ENCODE peak calls at places on chromosomes 16 and 17, in six cellular contexts. One of them, this sample, is unnamed.

GRCh38 chr17:58308985-58309917 is 19.3 kb downstream of the TSPOAP1 start:
- DNase-seq in mesothelial cell of epicardium: peak
- DNase-seq in tibial artery: peak
- DNase-seq in GM13977: no peak
- DNase-seq in MCF 10A: no peak
- DNase-seq in nephron progenitor cell: no peak
- DNase-seq in this sample: peak

GRCh38 chr17:60664022-60664421 is 13.6 kb upstream of the BCAS3 start:
- DNase-seq in GM13977: no peak
- DNase-seq in nephron progenitor cell: no peak
- DNase-seq in mesothelial cell of epicardium: no peak
- DNase-seq in tibial artery: no peak
- DNase-seq in MCF 10A: no peak
- DNase-seq in this sample: no peak

GRCh38 chr16:87635541-87636049 is 33.3 kb downstream of the JPH3 start:
- DNase-seq in nephron progenitor cell: peak
- DNase-seq in mesothelial cell of epicardium: peak
- DNase-seq in GM13977: peak
- DNase-seq in MCF 10A: peak
- DNase-seq in tibial artery: no peak
- DNase-seq in this sample: peak

GRCh38 chr17:28711723-28712036 is at the start of gene PROCA1:
- DNase-seq in MCF 10A: no peak
- DNase-seq in GM13977: peak
- DNase-seq in nephron progenitor cell: no peak
- DNase-seq in tibial artery: no peak
- DNase-seq in mesothelial cell of epicardium: no peak
- DNase-seq in this sample: peak

GRCh38 chr16:6643083-6643686 is 689.5 kb upstream of the RBFOX1 start:
- DNase-seq in nephron progenitor cell: peak
- DNase-seq in mesothelial cell of epicardium: peak
- DNase-seq in MCF 10A: peak
- DNase-seq in tibial artery: peak
- DNase-seq in GM13977: peak
- DNase-seq in this sample: peak

GRCh38 chr17:61556224-61557188 is 34.5 kb downstream of the NACA2 start:
- DNase-seq in nephron progenitor cell: no peak
- DNase-seq in MCF 10A: no peak
- DNase-seq in tibial artery: no peak
- DNase-seq in mesothelial cell of epicardium: no peak
- DNase-seq in GM13977: no peak
- DNase-seq in this sample: no peak

GRCh38 chr17:58281511-58282011 is 826 bp upstream of the MPO start:
- DNase-seq in GM13977: peak
- DNase-seq in tibial artery: peak
- DNase-seq in nephron progenitor cell: no peak
- DNase-seq in MCF 10A: no peak
- DNase-seq in mesothelial cell of epicardium: no peak
- DNase-seq in this sample: no peak

GRCh38 chr16:67179421-67180080 is 4.2 kb downstream of the MATCAP1 start:
- DNase-seq in GM13977: no peak
- DNase-seq in nephron progenitor cell: no peak
- DNase-seq in MCF 10A: no peak
- DNase-seq in tibial artery: no peak
- DNase-seq in mesothelial cell of epicardium: no peak
- DNase-seq in this sample: no peak

GRCh38 chr17:27797390-27798091 is 2.8 kb downstream of the NOS2 start:
- DNase-seq in nephron progenitor cell: no peak
- DNase-seq in mesothelial cell of epicardium: no peak
- DNase-seq in tibial artery: no peak
- DNase-seq in GM13977: no peak
- DNase-seq in MCF 10A: no peak
- DNase-seq in this sample: no peak

GRCh38 chr16:49581630-49582298 is 208.2 kb downstream of the C16orf78 start:
- DNase-seq in nephron progenitor cell: no peak
- DNase-seq in tibial artery: no peak
- DNase-seq in MCF 10A: no peak
- DNase-seq in mesothelial cell of epicardium: no peak
- DNase-seq in GM13977: no peak
- DNase-seq in this sample: no peak

GRCh38 chr17:47257651-47258339 is 4.2 kb downstream of the ITGB3 start:
- DNase-seq in MCF 10A: peak
- DNase-seq in tibial artery: no peak
- DNase-seq in GM13977: no peak
- DNase-seq in mesothelial cell of epicardium: no peak
- DNase-seq in nephron progenitor cell: no peak
- DNase-seq in this sample: no peak

GRCh38 chr17:48202945-48203344 is 95.4 kb downstream of the SNX11 start:
- DNase-seq in tibial artery: no peak
- DNase-seq in GM13977: no peak
- DNase-seq in MCF 10A: no peak
- DNase-seq in nephron progenitor cell: no peak
- DNase-seq in mesothelial cell of epicardium: no peak
- DNase-seq in this sample: no peak

GRCh38 chr17:62109378-62109902 is 44.4 kb upstream of the MED13 start:
- DNase-seq in GM13977: peak
- DNase-seq in tibial artery: no peak
- DNase-seq in mesothelial cell of epicardium: no peak
- DNase-seq in nephron progenitor cell: peak
- DNase-seq in MCF 10A: peak
- DNase-seq in this sample: peak

GRCh38 chr16:51062039-51062438 is 89.0 kb downstream of the SALL1 start:
- DNase-seq in GM13977: no peak
- DNase-seq in tibial artery: no peak
- DNase-seq in nephron progenitor cell: no peak
- DNase-seq in mesothelial cell of epicardium: no peak
- DNase-seq in MCF 10A: peak
- DNase-seq in this sample: no peak

GRCh38 chr16:3637371-3637923 is 17.0 kb upstream of the DNASE1 start:
- DNase-seq in nephron progenitor cell: no peak
- DNase-seq in tibial artery: no peak
- DNase-seq in MCF 10A: no peak
- DNase-seq in GM13977: no peak
- DNase-seq in mesothelial cell of epicardium: peak
- DNase-seq in this sample: no peak

GRCh38 chr16:27355610-27356009 is 41.8 kb downstream of the IL4R start:
- DNase-seq in mesothelial cell of epicardium: no peak
- DNase-seq in nephron progenitor cell: peak
- DNase-seq in MCF 10A: peak
- DNase-seq in GM13977: no peak
- DNase-seq in tibial artery: no peak
- DNase-seq in this sample: no peak

GRCh38 chr16:78198299-78198698 is 98.8 kb downstream of the WWOX start:
- DNase-seq in GM13977: no peak
- DNase-seq in mesothelial cell of epicardium: no peak
- DNase-seq in MCF 10A: no peak
- DNase-seq in nephron progenitor cell: no peak
- DNase-seq in tibial artery: no peak
- DNase-seq in this sample: no peak

GRCh38 chr16:61936522-61936921 is 99.7 kb downstream of the CDH8 start:
- DNase-seq in nephron progenitor cell: peak
- DNase-seq in MCF 10A: peak
- DNase-seq in tibial artery: no peak
- DNase-seq in GM13977: no peak
- DNase-seq in mesothelial cell of epicardium: no peak
- DNase-seq in this sample: no peak

GRCh38 chr17:59427425-59427921 is 96.0 kb downstream of the YPEL2 start:
- DNase-seq in nephron progenitor cell: no peak
- DNase-seq in GM13977: no peak
- DNase-seq in MCF 10A: peak
- DNase-seq in mesothelial cell of epicardium: no peak
- DNase-seq in tibial artery: no peak
- DNase-seq in this sample: peak

GRCh38 chr16:71626018-71626857 is at the start of gene MARVELD3:
- DNase-seq in GM13977: peak
- DNase-seq in nephron progenitor cell: peak
- DNase-seq in MCF 10A: peak
- DNase-seq in tibial artery: no peak
- DNase-seq in mesothelial cell of epicardium: peak
- DNase-seq in this sample: peak

GRCh38 chr16:85465328-85466307 is 147.5 kb upstream of the GSE1 start:
- DNase-seq in GM13977: no peak
- DNase-seq in tibial artery: no peak
- DNase-seq in MCF 10A: peak
- DNase-seq in nephron progenitor cell: no peak
- DNase-seq in mesothelial cell of epicardium: no peak
- DNase-seq in this sample: no peak

DNA sequence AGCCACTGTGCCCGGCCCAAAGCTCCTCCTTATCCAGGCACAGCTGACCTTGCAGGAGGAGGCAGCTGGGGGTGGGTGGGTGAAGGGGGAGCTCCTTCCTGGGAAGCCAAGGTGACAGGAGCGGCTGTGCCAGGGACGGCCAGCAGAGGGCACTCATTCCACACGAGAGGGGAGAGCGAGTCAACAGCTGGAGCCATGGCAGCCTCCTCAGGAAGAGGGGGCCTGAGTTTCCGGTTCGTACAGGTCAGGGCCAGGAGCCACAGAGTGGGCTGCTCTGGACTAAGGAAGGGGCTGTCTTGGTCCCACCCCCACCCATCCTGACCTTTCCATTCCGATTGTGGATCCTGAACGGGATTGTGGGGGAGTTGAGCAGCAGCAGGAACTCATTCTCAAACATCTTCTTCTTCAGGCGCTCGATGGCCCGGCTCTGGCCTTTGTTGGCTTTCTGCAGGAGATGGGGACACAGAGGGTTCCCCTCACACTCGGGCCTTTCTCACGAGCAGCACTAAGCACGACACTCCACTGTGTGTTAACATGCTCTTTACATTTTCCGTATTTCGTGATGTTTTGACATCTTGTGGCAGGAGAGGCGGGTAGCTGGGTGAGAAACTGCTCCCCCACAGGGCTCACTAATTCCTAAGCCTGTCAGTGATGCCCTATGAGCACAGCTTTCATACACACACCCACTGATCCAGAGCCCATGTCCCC is 61.6 kb downstream of the TIMM22 start:
- DNase-seq in mesothelial cell of epicardium: no peak
- DNase-seq in nephron progenitor cell: no peak
- DNase-seq in GM13977: peak
- DNase-seq in tibial artery: no peak
- DNase-seq in MCF 10A: peak
- DNase-seq in this sample: no peak
- TF ChIP-seq CTCF in mesothelial cell of epicardium: no peak
- TF ChIP-seq CTCF in nephron progenitor cell: peak
- TF ChIP-seq CTCF in GM13977: peak
- TF ChIP-seq CTCF in tibial artery: peak
- TF ChIP-seq CTCF in MCF 10A: peak
- TF ChIP-seq CTCF in this sample: peak

GRCh38 chr16:58047557-58048348 is 22.2 kb downstream of the MMP15 start:
- DNase-seq in mesothelial cell of epicardium: no peak
- DNase-seq in MCF 10A: no peak
- DNase-seq in tibial artery: no peak
- DNase-seq in GM13977: no peak
- DNase-seq in nephron progenitor cell: no peak
- DNase-seq in this sample: no peak
- TF ChIP-seq CTCF in mesothelial cell of epicardium: no peak
- TF ChIP-seq CTCF in MCF 10A: no peak
- TF ChIP-seq CTCF in tibial artery: no peak
- TF ChIP-seq CTCF in GM13977: no peak
- TF ChIP-seq CTCF in nephron progenitor cell: no peak
- TF ChIP-seq CTCF in this sample: no peak

GRCh38 chr17:19322129-19322505 is 40.4 kb downstream of the B9D1 start:
- DNase-seq in MCF 10A: no peak
- DNase-seq in mesothelial cell of epicardium: no peak
- DNase-seq in tibial artery: no peak
- DNase-seq in GM13977: no peak
- DNase-seq in nephron progenitor cell: no peak
- DNase-seq in this sample: no peak
- TF ChIP-seq CTCF in MCF 10A: no peak
- TF ChIP-seq CTCF in mesothelial cell of epicardium: no peak
- TF ChIP-seq CTCF in tibial artery: no peak
- TF ChIP-seq CTCF in GM13977: no peak
- TF ChIP-seq CTCF in nephron progenitor cell: no peak
- TF ChIP-seq CTCF in this sample: no peak

GRCh38 chr17:78046923-78047322 is 81.6 kb downstream of the TMC6 start:
- DNase-seq in mesothelial cell of epicardium: no peak
- DNase-seq in MCF 10A: peak
- DNase-seq in tibial artery: no peak
- DNase-seq in nephron progenitor cell: no peak
- DNase-seq in GM13977: no peak
- DNase-seq in this sample: no peak
- TF ChIP-seq CTCF in mesothelial cell of epicardium: no peak
- TF ChIP-seq CTCF in MCF 10A: no peak
- TF ChIP-seq CTCF in tibial artery: no peak
- TF ChIP-seq CTCF in nephron progenitor cell: no peak
- TF ChIP-seq CTCF in GM13977: no peak
- TF ChIP-seq CTCF in this sample: no peak

DNA sequence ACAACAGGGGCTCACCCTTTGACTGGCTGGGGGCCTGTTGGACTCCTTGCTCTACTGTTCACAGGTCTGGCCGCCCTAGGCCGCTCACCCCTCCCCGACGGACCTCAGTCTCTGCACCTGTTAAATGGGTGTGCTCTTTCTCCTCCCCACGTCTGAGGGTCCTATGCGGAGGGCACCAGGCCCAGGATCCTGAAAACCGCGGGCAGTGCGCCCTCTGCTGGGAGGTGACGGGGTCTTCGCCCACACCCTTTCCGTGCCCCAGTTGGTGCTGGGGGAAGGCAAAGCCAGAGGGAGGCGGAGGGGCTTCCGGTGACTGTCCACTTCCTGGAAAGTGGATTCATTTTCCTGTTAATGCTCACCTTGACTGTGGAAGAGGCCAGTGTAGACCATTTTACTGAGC is 1010.9 kb downstream of the KCNJ18 start:
- DNase-seq in MCF 10A: no peak
- DNase-seq in nephron progenitor cell: no peak
- DNase-seq in mesothelial cell of epicardium: no peak
- DNase-seq in tibial artery: no peak
- DNase-seq in GM13977: no peak
- DNase-seq in this sample: no peak
- TF ChIP-seq CTCF in MCF 10A: no peak
- TF ChIP-seq CTCF in nephron progenitor cell: no peak
- TF ChIP-seq CTCF in mesothelial cell of epicardium: no peak
- TF ChIP-seq CTCF in tibial artery: no peak
- TF ChIP-seq CTCF in GM13977: no peak
- TF ChIP-seq CTCF in this sample: peak

GRCh38 chr17:15213381-15214087 is 51.6 kb downstream of the PMP22 start:
- DNase-seq in tibial artery: no peak
- DNase-seq in GM13977: no peak
- DNase-seq in mesothelial cell of epicardium: no peak
- DNase-seq in nephron progenitor cell: peak
- DNase-seq in MCF 10A: peak
- DNase-seq in this sample: no peak
- TF ChIP-seq CTCF in tibial artery: no peak
- TF ChIP-seq CTCF in GM13977: no peak
- TF ChIP-seq CTCF in mesothelial cell of epicardium: no peak
- TF ChIP-seq CTCF in nephron progenitor cell: peak
- TF ChIP-seq CTCF in MCF 10A: peak
- TF ChIP-seq CTCF in this sample: no peak

GRCh38 chr17:64736804-64737492 is 74.8 kb upstream of the SMURF2 start:
- DNase-seq in nephron progenitor cell: no peak
- DNase-seq in MCF 10A: peak
- DNase-seq in GM13977: no peak
- DNase-seq in tibial artery: no peak
- DNase-seq in mesothelial cell of epicardium: no peak
- DNase-seq in this sample: no peak
- TF ChIP-seq CTCF in nephron progenitor cell: peak
- TF ChIP-seq CTCF in MCF 10A: peak
- TF ChIP-seq CTCF in GM13977: peak
- TF ChIP-seq CTCF in tibial artery: peak
- TF ChIP-seq CTCF in mesothelial cell of epicardium: no peak
- TF ChIP-seq CTCF in this sample: peak

This sample was measured in GM13976.